ENCODE peak calls at places on chromosome 2, in six cellular contexts. D, N, O, X, I and M are unnamed samples.
A peak's percentile ranks its signal among the peaks of the same experiment; 100 is the strongest.

GRCh38 chr2:10302479-10303173 is at the start of gene HPCAL1:
- DNase-seq in D (peak; percentile 87), N (peak; percentile 98), O (peak; percentile 96), X (peak; percentile 85), I (peak; percentile 98), M (peak; percentile 84)

GRCh38 chr2:189409647-189410046 is 31.6 kb upstream of the WDR75 start:
- DNase-seq in D (no peak), N (no peak), O (no peak), X (no peak), I (no peak), M (no peak)

GRCh38 chr2:128520787-128521186 is 202.1 kb upstream of the HS6ST1 start:
- DNase-seq in D (peak; percentile 81), N (peak; percentile 59), O (no peak), X (no peak), I (peak; percentile 35), M (no peak)

GRCh38 chr2:240707046-240707756 is 15.5 kb downstream of the AQP12A start:
- DNase-seq in D (no peak), N (no peak), O (no peak), X (no peak), I (no peak), M (no peak)

GRCh38 chr2:23285076-23285795 is 99.7 kb upstream of the KLHL29 start:
- DNase-seq in D (no peak), N (no peak), O (no peak), X (no peak), I (no peak), M (no peak)

GRCh38 chr2:108270768-108271506 is 17.8 kb upstream of the SULT1C2 start:
- DNase-seq in D (no peak), N (no peak), O (no peak), X (no peak), I (no peak), M (no peak)

GRCh38 chr2:197915548-197916265 is 111.3 kb downstream of the PLCL1 start:
- DNase-seq in D (no peak), N (no peak), O (no peak), X (no peak), I (no peak), M (peak; percentile 14)

GRCh38 chr2:207067476-207067875 is 98.3 kb downstream of the KLF7 start:
- DNase-seq in D (no peak), N (no peak), O (no peak), X (no peak), I (no peak), M (no peak)

GRCh38 chr2:240611601-240612210 is 13.6 kb upstream of the GPR35 start:
- DNase-seq in D (peak; percentile 31), N (no peak), O (no peak), X (no peak), I (no peak), M (no peak)

GRCh38 chr2:16663121-16663905 is 2.3 kb downstream of the CYRIA start:
- DNase-seq in D (no peak), N (no peak), O (no peak), X (no peak), I (peak; percentile 49), M (no peak)

GRCh38 chr2:55102056-55102812 is 52.0 kb upstream of the RTN4 start:
- DNase-seq in D (no peak), N (no peak), O (no peak), X (no peak), I (no peak), M (peak; percentile 93)